ENCODE peak calls at places on chromosome 21, in seven cellular contexts. J is gastrocnemius medialis, E is body of pancreas, X is adrenal gland, Z is cardiac muscle cell, M is GM12878, K is lower lobe of right lung. I is an unnamed sample.

GRCh38 chr21:26845750-26846035 is 484 bp upstream of the ADAMTS1 start:
- DNase-seq in Z (no peak), K (no peak), J (no peak), X (no peak), M (no peak), E (no peak), I (no peak)

GRCh38 chr21:44897326-44898010 is 23.2 kb downstream of the ITGB2 start:
- DNase-seq in K (peak; percentile 77), M (no peak), X (no peak), Z (no peak), E (no peak), J (no peak), I (no peak)

GRCh38 chr21:25350056-25350455 is 257.2 kb downstream of the MRPL39 start:
- DNase-seq in X (peak; percentile 47), J (no peak), M (no peak), E (peak; percentile 30), Z (peak; percentile 26), K (no peak), I (no peak)

GRCh38 chr21:46038871-46039397 is 57.4 kb downstream of the COL6A1 start:
- DNase-seq in J (peak; percentile 55), M (no peak), Z (no peak), K (no peak), E (peak; percentile 41), X (peak; percentile 73), I (peak; percentile 73)

GRCh38 chr21:46060596-46061061 is 37.3 kb upstream of the COL6A2 start:
- DNase-seq in J (peak; percentile 79), K (peak; percentile 49), M (no peak), Z (no peak), E (peak; percentile 22), X (peak; percentile 62), I (peak; percentile 93)

GRCh38 chr21:44320847-44321246 is 18.3 kb downstream of the CFAP410 start:
- DNase-seq in J (no peak), E (no peak), M (no peak), K (no peak), Z (no peak), X (no peak), I (no peak)

GRCh38 chr21:26169061-26169610 is 1.4 kb downstream of the APP start:
- DNase-seq in E (peak; percentile 43), Z (peak; percentile 69), M (peak; percentile 24), X (peak; percentile 52), J (no peak), K (no peak), I (peak; percentile 22)

GRCh38 chr21:45550552-45551210 is 8.4 kb upstream of the SLC19A1 start:
- DNase-seq in M (peak; percentile 84), X (peak; percentile 41), J (no peak), E (no peak), Z (no peak), K (peak; percentile 65), I (no peak)

GRCh38 chr21:27817902-27818623 is 851.2 kb upstream of the ADAMTS5 start:
- DNase-seq in X (no peak), E (no peak), K (no peak), Z (no peak), M (no peak), J (no peak), I (no peak)

GRCh38 chr21:26883768-26884167 is 38.6 kb upstream of the ADAMTS1 start:
- DNase-seq in Z (no peak), K (no peak), J (peak; percentile 18), E (no peak), X (no peak), M (no peak), I (no peak)

GRCh38 chr21:28704746-28705145 is 287.9 kb downstream of the LTN1 start:
- DNase-seq in Z (peak; percentile 24), E (no peak), M (no peak), K (no peak), J (peak; percentile 15), X (no peak), I (peak; percentile 45)

GRCh38 chr21:38993561-38993960 is 187.8 kb downstream of the ETS2 start:
- DNase-seq in E (peak; percentile 50), K (no peak), J (peak; percentile 43), X (peak; percentile 85), Z (peak; percentile 76), M (no peak), I (peak; percentile 73)
- H3K4me1 ChIP-seq in E (peaks cover 18% of the 10 kb centered on the region), K (peaks cover 89% of the 10 kb centered on the region), J (peaks cover 58% of the 10 kb centered on the region), X (peaks cover 40% of the 10 kb centered on the region), Z (peaks cover 46% of the 10 kb centered on the region), M (no peaks in the 10 kb centered on the region), I (peaks cover 18% of the 10 kb centered on the region)

GRCh38 chr21:42009018-42009830 is 936 bp downstream of the ZBTB21 start:
- DNase-seq in K (peak; percentile 71), M (no peak), E (peak; percentile 56), X (peak; percentile 90), Z (peak; percentile 62), J (peak; percentile 50), I (peak; percentile 54)
- TF ChIP-seq CTCF in K (peak; percentile 38), M (no peak), E (peak; percentile 23), X (peak; percentile 22), Z (no peak), J (peak; percentile 32), I (no peak)

GRCh38 chr21:17779486-17779885 is 39.7 kb downstream of the C21orf91 start:
- DNase-seq in J (no peak), Z (no peak), X (no peak), K (no peak), E (no peak), M (no peak), I (no peak)
- H3K4me3 ChIP-seq in J (no peak overlapping the region), Z (no peak overlapping the region), X (no peak overlapping the region), K (no peak overlapping the region), E (no peak overlapping the region), M (no peak overlapping the region), I (no peak overlapping the region)

GRCh38 chr21:15003463-15004135 is 61.2 kb downstream of the NRIP1 start:
- DNase-seq in Z (peak; percentile 18), X (peak; percentile 56), J (no peak), E (no peak), K (no peak), M (no peak), I (no peak)

GRCh38 chr21:15006594-15007230 is 58.1 kb downstream of the NRIP1 start:
- DNase-seq in J (peak; percentile 14), X (no peak), K (no peak), E (no peak), Z (no peak), M (no peak), I (no peak)

GRCh38 chr21:15007716-15008296 is 57.0 kb downstream of the NRIP1 start:
- DNase-seq in K (no peak), X (no peak), Z (no peak), M (no peak), E (no peak), J (peak; percentile 74), I (no peak)

GRCh38 chr21:15004721-15005370 is 60.0 kb downstream of the NRIP1 start:
- DNase-seq in X (no peak), K (no peak), E (no peak), J (no peak), Z (no peak), M (no peak), I (no peak)

DNA sequence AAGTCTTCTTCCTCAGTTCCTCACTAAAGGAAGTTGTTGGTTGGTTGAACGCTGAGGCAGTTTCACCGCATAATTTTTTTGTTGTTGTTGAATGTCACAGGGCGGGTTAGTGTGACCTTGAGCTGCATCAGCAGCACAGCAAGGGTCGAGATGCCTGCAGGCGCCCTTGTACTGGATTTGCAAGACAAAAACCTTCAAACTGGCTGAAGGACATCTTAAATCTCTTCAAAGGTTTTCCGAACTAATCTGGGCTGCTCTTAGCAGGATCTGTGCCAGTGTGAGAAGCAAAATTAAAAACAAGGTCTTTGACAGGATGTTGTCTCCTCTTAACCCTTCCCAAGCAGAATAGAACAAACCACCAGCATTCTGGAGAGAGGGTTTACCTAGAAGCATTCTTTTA is 59.4 kb downstream of the NRIP1 start:
- DNase-seq in Z (peak; percentile 44), K (no peak), X (peak; percentile 58), E (no peak), M (no peak), J (no peak), I (peak; percentile 26)
- H3K4me1 ChIP-seq in Z (peaks cover 22% of the 10 kb centered on the region), K (peaks cover 30% of the 10 kb centered on the region), X (peaks cover 67% of the 10 kb centered on the region), E (peaks cover 50% of the 10 kb centered on the region), M (peaks cover 8% of the 10 kb centered on the region), J (peaks cover 86% of the 10 kb centered on the region), I (peaks cover 15% of the 10 kb centered on the region)

GRCh38 chr21:20570824-20571232 is 427.4 kb upstream of the NCAM2 start:
- DNase-seq in J (no peak), X (no peak), M (no peak), E (no peak), K (no peak), Z (no peak), I (no peak)
- TF ChIP-seq CTCF in J (no peak), X (no peak), M (no peak), E (no peak), K (no peak), Z (no peak), I (no peak)

GRCh38 chr21:36716836-36717235 is 17.9 kb downstream of the SIM2 start:
- DNase-seq in K (no peak), M (no peak), J (no peak), X (no peak), E (no peak), Z (no peak), I (no peak)
- H3K4me3 ChIP-seq in K (no peak overlapping the region), M (no peak overlapping the region), J (no peak overlapping the region), X (no peak overlapping the region), E (no peak overlapping the region), Z (no peak overlapping the region), I (no peak overlapping the region)

GRCh38 chr21:33976980-33977720 is 61.5 kb upstream of the ATP5PO start:
- DNase-seq in E (no peak), K (no peak), M (no peak), Z (no peak), X (no peak), J (no peak), I (no peak)

GRCh38 chr21:33978585-33978984 is 63.0 kb upstream of the ATP5PO start:
- DNase-seq in J (no peak), E (no peak), M (no peak), X (no peak), Z (no peak), K (no peak), I (no peak)

GRCh38 chr21:33975548-33976081 is 60.0 kb upstream of the ATP5PO start:
- DNase-seq in E (no peak), K (no peak), M (peak; percentile 98), Z (no peak), X (no peak), J (no peak), I (no peak)

GRCh38 chr21:33976082-33976979 is 60.7 kb upstream of the ATP5PO start:
- DNase-seq in Z (peak; percentile 70), J (peak; percentile 49), E (no peak), X (peak; percentile 16), K (no peak), M (peak; percentile 90), I (peak; percentile 46)

DNA sequence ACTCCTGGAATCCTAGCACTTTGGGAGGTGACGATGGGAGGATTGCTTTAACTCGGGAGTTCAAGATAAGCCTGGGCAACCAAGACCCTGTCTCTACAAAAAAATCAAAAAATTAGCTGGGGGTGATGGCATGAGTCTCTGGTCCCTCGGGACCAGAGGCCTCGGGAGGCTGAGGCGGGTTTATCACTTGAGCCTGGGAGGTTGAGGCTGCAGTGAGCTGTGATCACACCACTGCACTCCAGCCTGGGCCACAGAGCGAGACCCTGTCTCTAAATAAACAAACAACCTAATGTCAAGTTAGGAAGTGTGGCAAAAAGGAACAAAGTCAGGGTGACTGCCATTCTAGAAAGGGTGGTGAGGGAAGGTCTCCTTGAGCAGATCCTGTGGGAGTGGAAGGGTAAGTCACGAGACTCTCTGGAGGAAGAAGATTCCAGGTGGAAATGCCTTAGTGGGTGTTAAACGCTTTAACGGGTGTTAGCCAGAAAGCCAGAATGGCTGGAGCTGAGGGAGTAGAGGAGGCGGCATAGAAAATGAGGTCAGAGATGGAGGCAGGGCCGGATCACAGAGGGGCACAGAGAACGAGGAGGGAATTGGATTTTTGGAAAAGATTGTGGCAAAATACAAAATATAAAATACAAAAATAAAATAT is 62.2 kb upstream of the ATP5PO start:
- DNase-seq in K (no peak), M (no peak), E (no peak), Z (no peak), X (no peak), J (no peak), I (no peak)
- H3K4me1 ChIP-seq in K (peaks cover 33% of the 10 kb centered on the region), M (peaks cover 27% of the 10 kb centered on the region), E (no peaks in the 10 kb centered on the region), Z (peaks cover 38% of the 10 kb centered on the region), X (no peaks in the 10 kb centered on the region), J (peaks cover 19% of the 10 kb centered on the region), I (peaks cover 5% of the 10 kb centered on the region)